ENCODE peak calls at places on chromosomes 5 and 9, in eight cellular contexts. W, Y, O, C, V, R, M and Z are unnamed samples. For H3K36me3 and H3K4me1, the result is how much of the 10 kb centered on the place peaks cover.

GRCh38 chr5:172163346-172163745 is 24.7 kb downstream of the STK10 start:
- DNase-seq in W (no peak), Y (no peak), O (no peak), C (no peak), V (no peak), R (no peak), M (no peak), Z (no peak)

GRCh38 chr5:80237243-80237642 is 18.6 kb downstream of the SERINC5 start:
- DNase-seq in W (no peak), Y (no peak), O (no peak), C (no peak), V (no peak), R (no peak), M (no peak), Z (no peak)

GRCh38 chr9:30574355-30575151 is 1809.9 kb upstream of the ACO1 start:
- DNase-seq in W (no peak), Y (no peak), O (no peak), C (no peak), V (no peak), R (no peak), M (no peak), Z (no peak)

GRCh38 chr5:56632199-56632598 is 183.2 kb upstream of the MAP3K1 start:
- DNase-seq in W (no peak), Y (peak), O (no peak), C (no peak), V (no peak), R (no peak), M (no peak), Z (no peak)

GRCh38 chr5:134371834-134372340 is 518 bp downstream of the UBE2B start:
- DNase-seq in W (peak), Y (peak), O (peak), C (peak), V (peak), R (peak), M (no peak), Z (peak)

GRCh38 chr5:180353226-180353962 is at the start of gene GFPT2:
- DNase-seq in W (peak), Y (peak), O (peak), C (peak), V (peak), R (peak), M (peak), Z (peak)

GRCh38 chr5:168433982-168434381 is 52.3 kb upstream of the RARS1 start:
- DNase-seq in W (no peak), Y (no peak), O (peak), C (no peak), V (peak), R (peak), M (no peak), Z (no peak)

GRCh38 chr9:109228093-109228642 is 61.1 kb upstream of the FRRS1L start:
- DNase-seq in W (no peak), Y (no peak), O (no peak), C (no peak), V (no peak), R (no peak), M (no peak), Z (no peak)

GRCh38 chr9:33288828-33289483 is 1.4 kb upstream of the NFX1 start:
- DNase-seq in W (peak), Y (no peak), O (no peak), C (no peak), V (no peak), R (no peak), M (no peak), Z (peak)

GRCh38 chr5:85663708-85664031 is 954.1 kb upstream of the COX7C start:
- DNase-seq in W (no peak), Y (no peak), O (no peak), C (peak), V (peak), R (no peak), M (no peak), Z (no peak)

GRCh38 chr9:124180557-124180956 is 77.2 kb upstream of the NEK6 start:
- DNase-seq in W (peak), Y (peak), O (no peak), C (no peak), V (peak), R (no peak), M (no peak), Z (peak)

GRCh38 chr5:124538196-124538595 is 208.2 kb downstream of the ZNF608 start:
- DNase-seq in W (no peak), Y (peak), O (no peak), C (no peak), V (no peak), R (no peak), M (no peak), Z (no peak)

GRCh38 chr9:121498150-121498486 is 1.5 kb downstream of the GGTA1 start:
- DNase-seq in W (peak), Y (peak), O (peak), C (peak), V (peak), R (peak), M (no peak), Z (no peak)

GRCh38 chr5:140554454-140554853 is 2.8 kb downstream of the SRA1 start:
- DNase-seq in W (no peak), Y (no peak), O (no peak), C (no peak), V (no peak), R (no peak), M (no peak), Z (no peak)

GRCh38 chr5:1470762-1471211 is 25.5 kb upstream of the SLC6A3 start:
- DNase-seq in W (no peak), Y (no peak), O (no peak), C (no peak), V (no peak), R (no peak), M (no peak), Z (peak)

GRCh38 chr5:135323701-135324132 is 75.3 kb downstream of the MACROH2A1 start:
- DNase-seq in W (no peak), Y (no peak), O (no peak), C (peak), V (no peak), R (no peak), M (no peak), Z (no peak)

GRCh38 chr9:35598863-35599590 is 6.0 kb upstream of the TESK1 start:
- DNase-seq in W (no peak), Y (no peak), O (no peak), C (no peak), V (no peak), R (no peak), M (no peak), Z (no peak)

GRCh38 chr9:104864675-104865104 is 63.3 kb downstream of the ABCA1 start:
- DNase-seq in W (no peak), Y (no peak), O (no peak), C (no peak), V (peak), R (no peak), M (no peak), Z (no peak)
- H3K36me3 ChIP-seq in W (under half), Y (under half), O (half or more), C (under half), V (under half), R (under half), M (under half), Z (under half)

GRCh38 chr9:582775-583174 is 258.7 kb upstream of the DMRT1 start:
- DNase-seq in W (no peak), Y (no peak), O (no peak), C (peak), V (no peak), R (no peak), M (no peak), Z (no peak)
- H3K4me1 ChIP-seq in W (under half), Y (under half), O (under half), C (under half), V (under half), R (under half), M (under half), Z (under half)

GRCh38 chr9:134403292-134403681 is 77.0 kb downstream of the RXRA start:
- DNase-seq in W (peak), Y (no peak), O (no peak), C (no peak), V (no peak), R (no peak), M (no peak), Z (no peak)

GRCh38 chr9:134401391-134401790 is 75.1 kb downstream of the RXRA start:
- DNase-seq in W (no peak), Y (no peak), O (no peak), C (no peak), V (no peak), R (no peak), M (no peak), Z (no peak)

GRCh38 chr9:134400283-134400682 is 74.0 kb downstream of the RXRA start:
- DNase-seq in W (no peak), Y (no peak), O (no peak), C (no peak), V (no peak), R (no peak), M (no peak), Z (no peak)

GRCh38 chr9:134403682-134404301 is 77.5 kb downstream of the RXRA start:
- DNase-seq in W (peak), Y (peak), O (no peak), C (no peak), V (no peak), R (no peak), M (no peak), Z (peak)

GRCh38 chr9:134402182-134402581 is 75.9 kb downstream of the RXRA start:
- DNase-seq in W (no peak), Y (no peak), O (no peak), C (no peak), V (no peak), R (no peak), M (no peak), Z (no peak)
- H3K36me3 ChIP-seq in W (under half), Y (under half), O (under half), C (under half), V (under half), R (under half), M (under half), Z (under half)

GRCh38 chr9:130872912-130873503 is 23.6 kb downstream of the QRFP start:
- DNase-seq in W (peak), Y (no peak), O (no peak), C (no peak), V (no peak), R (no peak), M (no peak), Z (no peak)
- H3K4me1 ChIP-seq in W (under half), Y (under half), O (under half), C (under half), V (under half), R (under half), M (under half), Z (under half)

GRCh38 chr5:144166696-144167095 is 3.8 kb downstream of the YIPF5 start:
- DNase-seq in W (no peak), Y (no peak), O (no peak), C (no peak), V (no peak), R (no peak), M (no peak), Z (no peak)

GRCh38 chr5:144156767-144157171 is 13.7 kb downstream of the YIPF5 start:
- DNase-seq in W (no peak), Y (peak), O (no peak), C (no peak), V (no peak), R (no peak), M (no peak), Z (no peak)

GRCh38 chr5:144167998-144168397 is 2.5 kb downstream of the YIPF5 start:
- DNase-seq in W (no peak), Y (no peak), O (no peak), C (no peak), V (no peak), R (no peak), M (no peak), Z (no peak)

GRCh38 chr5:144162686-144163085 is 7.8 kb downstream of the YIPF5 start:
- DNase-seq in W (no peak), Y (peak), O (no peak), C (no peak), V (no peak), R (no peak), M (no peak), Z (no peak)
- H3K36me3 ChIP-seq in W (half or more), Y (under half), O (half or more), C (under half), V (half or more), R (under half), M (half or more), Z (half or more)

DNA sequence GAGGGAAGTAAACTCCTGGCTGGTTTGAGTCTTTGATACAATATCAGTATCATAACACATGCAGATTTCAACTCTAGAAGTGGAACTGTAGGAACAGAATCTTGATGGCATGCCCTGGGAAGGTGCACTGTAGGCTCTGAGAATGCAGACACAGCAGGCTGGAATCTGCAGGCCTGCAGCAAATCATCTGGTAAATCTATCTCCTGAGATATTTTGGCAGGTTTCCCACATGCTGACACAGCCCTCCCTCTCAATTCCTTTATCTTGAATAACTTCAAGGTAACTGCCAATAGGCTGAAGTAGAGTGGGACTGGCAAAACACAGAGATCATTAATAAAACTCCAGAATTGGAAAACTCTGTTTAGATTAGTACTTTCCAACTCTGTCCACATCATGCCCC is 177.8 kb upstream of the PCSK5 start:
- DNase-seq in W (no peak), Y (no peak), O (no peak), C (no peak), V (no peak), R (no peak), M (no peak), Z (no peak)
- H3K4me1 ChIP-seq in W (under half), Y (under half), O (under half), C (under half), V (under half), R (under half), M (under half), Z (under half)

GRCh38 chr9:13970426-13970825 is 343.5 kb downstream of the NFIB start:
- DNase-seq in W (no peak), Y (no peak), O (no peak), C (no peak), V (no peak), R (no peak), M (no peak), Z (no peak)
- H3K36me3 ChIP-seq in W (under half), Y (under half), O (under half), C (under half), V (under half), R (under half), M (under half), Z (under half)

GRCh38 chr5:113269023-113269997 is 165.5 kb downstream of the TSSK1B start:
- DNase-seq in W (no peak), Y (peak), O (no peak), C (no peak), V (no peak), R (peak), M (no peak), Z (no peak)

GRCh38 chr5:113268232-113268631 is 166.6 kb downstream of the TSSK1B start:
- DNase-seq in W (no peak), Y (no peak), O (no peak), C (peak), V (no peak), R (no peak), M (no peak), Z (no peak)

GRCh38 chr5:113270081-113270480 is 164.7 kb downstream of the TSSK1B start:
- DNase-seq in W (no peak), Y (peak), O (no peak), C (no peak), V (no peak), R (no peak), M (no peak), Z (no peak)

GRCh38 chr5:113271753-113272454 is 162.9 kb downstream of the TSSK1B start:
- DNase-seq in W (no peak), Y (peak), O (no peak), C (peak), V (no peak), R (no peak), M (no peak), Z (no peak)

DNA sequence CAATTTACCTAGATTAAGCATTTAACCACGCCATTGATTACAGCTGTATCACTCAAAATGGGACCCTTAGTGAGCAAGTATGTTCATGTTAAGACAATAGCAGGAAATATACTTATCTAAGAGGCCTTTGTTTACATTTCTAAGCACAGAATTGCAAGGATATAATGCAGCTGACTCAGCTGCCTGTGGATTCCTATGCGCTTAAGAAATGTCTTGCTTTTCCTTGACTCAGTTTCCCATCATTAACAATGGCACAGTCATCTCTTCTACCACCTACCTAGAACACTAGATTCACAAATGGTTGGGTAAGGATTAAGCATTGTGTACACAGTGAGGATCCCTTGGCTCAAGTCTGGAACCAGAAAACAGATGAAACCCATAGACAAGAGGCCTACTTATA is 163.8 kb downstream of the TSSK1B start:
- DNase-seq in W (no peak), Y (peak), O (no peak), C (no peak), V (no peak), R (no peak), M (no peak), Z (no peak)
- H3K4me1 ChIP-seq in W (under half), Y (half or more), O (under half), C (under half), V (under half), R (half or more), M (under half), Z (under half)

GRCh38 chr5:39520232-39520572 is 95.4 kb upstream of the DAB2 start:
- DNase-seq in W (no peak), Y (peak), O (no peak), C (peak), V (no peak), R (no peak), M (no peak), Z (no peak)

GRCh38 chr5:39517800-39518199 is 93.0 kb upstream of the DAB2 start:
- DNase-seq in W (no peak), Y (peak), O (no peak), C (peak), V (no peak), R (no peak), M (no peak), Z (no peak)

GRCh38 chr5:39521098-39521860 is 96.5 kb upstream of the DAB2 start:
- DNase-seq in W (no peak), Y (no peak), O (no peak), C (no peak), V (no peak), R (no peak), M (no peak), Z (no peak)

GRCh38 chr5:39519566-39520231 is 94.9 kb upstream of the DAB2 start:
- DNase-seq in W (no peak), Y (peak), O (no peak), C (no peak), V (no peak), R (no peak), M (no peak), Z (no peak)

DNA sequence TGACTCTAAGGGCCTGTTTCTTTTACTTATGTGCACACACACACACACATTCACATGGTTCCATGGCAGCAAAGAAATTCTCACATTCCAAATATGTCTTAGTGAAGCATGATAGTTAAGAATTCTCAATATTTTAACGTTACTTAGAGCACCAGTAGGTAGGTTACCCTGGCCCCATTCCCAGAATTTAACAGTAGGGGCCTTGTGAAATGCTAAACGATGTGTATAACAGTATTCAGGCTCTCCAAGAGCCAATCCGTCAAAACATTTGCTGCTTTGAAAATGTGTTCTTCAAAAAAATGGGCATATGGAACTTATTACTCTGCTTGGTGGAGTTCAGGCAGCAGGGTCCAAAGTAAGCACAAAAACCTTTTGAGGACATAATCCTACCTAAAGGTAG is 93.7 kb upstream of the DAB2 start:
- DNase-seq in W (no peak), Y (peak), O (no peak), C (peak), V (no peak), R (no peak), M (no peak), Z (no peak)
- H3K36me3 ChIP-seq in W (under half), Y (under half), O (under half), C (under half), V (under half), R (under half), M (under half), Z (under half)

GRCh38 chr9:130197888-130198287 is 25.7 kb downstream of the NCS1 start:
- DNase-seq in W (no peak), Y (no peak), O (no peak), C (no peak), V (no peak), R (no peak), M (no peak), Z (no peak)
- H3K4me1 ChIP-seq in W (under half), Y (under half), O (under half), C (under half), V (under half), R (under half), M (under half), Z (under half)